ENCODE peak calls at places on chromosome X, in ten cellular contexts. Q is lower lobe of right lung, R is HFF-Myc, A is endodermal cell, M is lower leg skin, S is astrocyte, H is mucosa of descending colon, T is fibroblast of pulmonary artery, X is neural progenitor cell, B is GM06990. C is an unnamed sample.

GRCh38 chrX:20711366-20711765 is 444.7 kb upstream of the RPS6KA3 start:
- DNase-seq in Q (no peak), R (no peak), A (no peak), M (no peak), S (no peak), H (no peak), T (no peak), X (no peak), B (no peak), C (no peak)

GRCh38 chrX:13357925-13358324 is 38.1 kb upstream of the ATXN3L start:
- DNase-seq in Q (no peak), R (no peak), A (no peak), M (no peak), S (no peak), H (no peak), T (peak), X (peak), B (no peak), C (peak)

GRCh38 chrX:134423606-134424005 is 36.4 kb upstream of the HPRT1 start:
- DNase-seq in Q (no peak), R (no peak), A (no peak), M (no peak), S (peak), H (no peak), T (peak), X (no peak), B (no peak), C (peak)

GRCh38 chrX:153946910-153947769 is 2.7 kb upstream of the RENBP start:
- DNase-seq in Q (peak), R (no peak), A (peak), M (no peak), S (peak), H (peak), T (peak), X (peak), B (peak), C (peak)

GRCh38 chrX:38400401-38400910 is 48.1 kb downstream of the OTC start:
- DNase-seq in Q (no peak), R (no peak), A (no peak), M (no peak), S (no peak), H (no peak), T (no peak), X (no peak), B (no peak), C (no peak)

GRCh38 chrX:154056739-154057367 is 37.2 kb upstream of the IRAK1 start:
- DNase-seq in Q (no peak), R (no peak), A (no peak), M (no peak), S (no peak), H (no peak), T (peak), X (no peak), B (no peak), C (no peak)

GRCh38 chrX:139890991-139891700 is 41.7 kb downstream of the ATP11C start:
- DNase-seq in Q (no peak), R (no peak), A (no peak), M (no peak), S (peak), H (no peak), T (peak), X (no peak), B (no peak), C (peak)

GRCh38 chrX:139559383-139560042 is 29.0 kb downstream of the F9 start:
- DNase-seq in Q (no peak), R (no peak), A (peak), M (no peak), S (peak), H (no peak), T (peak), X (peak), B (peak), C (peak)

GRCh38 chrX:39618178-39618577 is 479.6 kb downstream of the BCOR start:
- DNase-seq in Q (no peak), R (no peak), A (no peak), M (no peak), S (no peak), H (no peak), T (no peak), X (no peak), B (no peak), C (no peak)

GRCh38 chrX:155231163-155231562 is 14.9 kb downstream of the VBP1 start:
- DNase-seq in Q (no peak), R (no peak), A (no peak), M (no peak), S (no peak), H (no peak), T (no peak), X (no peak), B (no peak), C (no peak)

GRCh38 chrX:53093748-53094583 is at the start of gene KANTR:
- DNase-seq in Q (peak), R (peak), A (peak), M (peak), S (peak), H (peak), T (peak), X (peak), B (peak), C (peak)

GRCh38 chrX:106875151-106875550 is 28.0 kb downstream of the RIPPLY1 start:
- DNase-seq in Q (no peak), R (no peak), A (no peak), M (no peak), S (peak), H (no peak), T (no peak), X (no peak), B (no peak), C (no peak)

GRCh38 chrX:106874075-106874474 is 29.1 kb downstream of the RIPPLY1 start:
- DNase-seq in Q (no peak), R (peak), A (no peak), M (no peak), S (peak), H (no peak), T (peak), X (peak), B (no peak), C (peak)
- TF ChIP-seq CTCF in Q (peak), R (peak), A (peak), M (no peak), S (peak), H (no peak), T (peak), X (peak), B (peak), C (peak)

GRCh38 chrX:78725257-78725656 is 22.3 kb upstream of the LPAR4 start:
- DNase-seq in Q (no peak), R (no peak), A (no peak), M (no peak), S (no peak), H (no peak), T (no peak), X (no peak), B (no peak), C (no peak)
- H3K4me3 ChIP-seq in Q (no peak), R (no peak), A (no peak), M (no peak), S (no peak), H (no peak), T (no peak), X (no peak), B (no peak), C (no peak)

GRCh38 chrX:77493677-77494553 is 46.7 kb downstream of the FGF16 start:
- DNase-seq in Q (no peak), R (peak), A (peak), M (no peak), S (peak), H (no peak), T (peak), X (peak), B (no peak), C (peak)
- TF ChIP-seq CTCF in Q (no peak), R (no peak), A (no peak), M (no peak), S (no peak), H (no peak), T (no peak), X (no peak), B (no peak), C (no peak)

DNA sequence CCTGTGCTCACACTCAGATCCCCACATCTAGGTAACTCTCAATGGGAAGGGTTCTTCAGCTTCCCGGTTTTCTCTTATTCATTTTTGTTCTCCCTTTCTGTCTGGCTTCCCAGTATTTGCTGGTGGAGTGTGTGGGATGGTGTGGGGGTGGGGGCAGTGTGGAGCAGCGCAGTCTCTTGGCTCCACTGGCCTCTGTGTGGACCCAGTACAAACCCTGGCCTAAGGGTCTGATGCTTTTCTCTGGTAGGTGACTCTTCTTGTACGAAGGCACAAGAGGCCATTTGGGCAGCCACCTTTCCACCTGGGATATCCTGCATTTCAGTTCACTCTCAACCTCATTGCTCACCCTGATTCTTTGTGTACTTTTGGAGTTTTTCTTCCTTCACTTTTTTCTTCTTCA is 71.3 kb downstream of the NBDY start:
- DNase-seq in Q (no peak), R (no peak), A (no peak), M (peak), S (no peak), H (no peak), T (no peak), X (no peak), B (no peak), C (no peak)
- H3K4me3 ChIP-seq in Q (no peak), R (no peak), A (no peak), M (no peak), S (no peak), H (no peak), T (no peak), X (no peak), B (no peak), C (no peak)

GRCh38 chrX:47637546-47638195 is 7.9 kb upstream of the CFP start:
- DNase-seq in Q (peak), R (no peak), A (peak), M (no peak), S (no peak), H (no peak), T (no peak), X (peak), B (peak), C (no peak)
- TF ChIP-seq CTCF in Q (no peak), R (no peak), A (peak), M (no peak), S (no peak), H (no peak), T (no peak), X (no peak), B (no peak), C (no peak)

DNA sequence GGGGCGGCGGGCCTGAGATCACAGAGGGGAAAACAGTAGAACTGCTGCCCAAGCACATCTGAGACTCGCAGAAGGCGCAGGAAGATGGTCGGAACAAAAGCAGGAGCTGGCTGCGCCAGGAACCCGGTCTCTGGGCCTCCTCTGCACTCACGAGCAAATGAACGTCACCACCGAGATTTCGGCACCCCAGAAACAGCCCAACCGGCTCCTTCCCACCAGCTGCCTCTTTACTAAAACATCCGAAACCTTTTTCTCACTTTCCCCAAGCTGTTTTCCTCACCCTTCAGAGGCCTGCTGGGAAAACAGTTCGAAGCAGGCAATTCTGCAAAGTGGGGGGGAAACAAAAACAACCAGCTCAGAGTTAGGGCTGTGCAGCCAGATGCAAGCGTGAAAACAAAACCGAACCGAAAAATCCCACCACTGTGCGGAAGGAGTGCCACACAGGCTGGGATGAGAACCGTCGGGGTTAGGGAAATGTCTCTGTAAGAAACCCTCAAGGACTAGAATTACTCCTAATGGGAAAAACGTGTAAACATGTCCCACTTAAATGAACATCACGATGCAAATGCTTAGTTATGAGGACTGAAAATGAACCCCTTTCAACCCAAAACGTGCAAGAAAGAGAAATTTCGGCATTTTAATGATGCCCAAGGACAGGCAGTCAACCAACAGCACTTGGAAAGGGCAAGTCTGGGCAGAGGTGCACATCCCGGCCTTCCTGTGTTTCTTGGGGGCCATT is 15.9 kb downstream of the DHRSX start:
- DNase-seq in Q (no peak), R (no peak), A (peak), M (no peak), S (peak), H (peak), T (peak), X (peak), B (no peak), C (peak)
- H3K4me3 ChIP-seq in Q (peak), R (peak), A (no peak), M (no peak), S (peak), H (no peak), T (peak), X (no peak), B (no peak), C (peak)

GRCh38 chrX:17443546-17443945 is 68.5 kb downstream of the NHS start:
- DNase-seq in Q (no peak), R (no peak), A (no peak), M (no peak), S (no peak), H (no peak), T (no peak), X (no peak), B (no peak), C (no peak)

GRCh38 chrX:17442898-17443297 is 67.9 kb downstream of the NHS start:
- DNase-seq in Q (no peak), R (no peak), A (no peak), M (no peak), S (peak), H (no peak), T (no peak), X (no peak), B (no peak), C (peak)

GRCh38 chrX:17440836-17441235 is 65.8 kb downstream of the NHS start:
- DNase-seq in Q (no peak), R (no peak), A (no peak), M (no peak), S (no peak), H (no peak), T (no peak), X (no peak), B (no peak), C (no peak)

GRCh38 chrX:17440258-17440657 is 65.3 kb downstream of the NHS start:
- DNase-seq in Q (no peak), R (no peak), A (no peak), M (no peak), S (no peak), H (no peak), T (no peak), X (no peak), B (no peak), C (no peak)

GRCh38 chrX:17441965-17442364 is 67.0 kb downstream of the NHS start:
- DNase-seq in Q (no peak), R (no peak), A (no peak), M (no peak), S (peak), H (no peak), T (peak), X (no peak), B (no peak), C (no peak)
- TF ChIP-seq CTCF in Q (no peak), R (no peak), A (no peak), M (no peak), S (no peak), H (no peak), T (no peak), X (no peak), B (no peak), C (no peak)